ENCODE peak calls at places on chromosomes 3 and 15, in six cellular contexts. K is EL; Q is GM13977; H is C1 segment of cervical spinal cord; S is T-helper 17 cell; B is activated T-cell treated with anti-CD3 and anti-CD28 coated beads, Interleukin-2, amount 50 U/mL, for 72 hours. P is an unnamed sample.

GRCh38 chr3:115720988-115721387 is 97.7 kb downstream of the GAP43 start:
- DNase-seq in K (no peak), Q (no peak), H (no peak), S (no peak), B (no peak), P (peak; percentile 13)

GRCh38 chr3:112741956-112742355 is 101.0 kb upstream of the CCDC80 start:
- DNase-seq in K (no peak), Q (no peak), H (no peak), S (no peak), B (no peak), P (no peak)

GRCh38 chr3:119660474-119661150 is at the start of gene POPDC2:
- DNase-seq in K (no peak), Q (no peak), H (no peak), S (no peak), B (no peak), P (no peak)

GRCh38 chr15:69150336-69150735 is 10.1 kb upstream of the GLCE start:
- DNase-seq in K (no peak), Q (no peak), H (no peak), S (no peak), B (no peak), P (no peak)

GRCh38 chr3:142904639-142905441 is 16.0 kb upstream of the PCOLCE2 start:
- DNase-seq in K (peak; percentile 56), Q (peak; percentile 44), H (no peak), S (no peak), B (no peak), P (peak; percentile 54)

GRCh38 chr3:49343163-49343562 is 3.3 kb upstream of the USP4 start:
- DNase-seq in K (no peak), Q (no peak), H (no peak), S (no peak), B (no peak), P (no peak)

GRCh38 chr15:81301385-81301784 is 22.6 kb downstream of the STARD5 start:
- DNase-seq in K (no peak), Q (no peak), H (no peak), S (no peak), B (no peak), P (no peak)

GRCh38 chr15:39130556-39131379 is 450.1 kb upstream of the THBS1 start:
- DNase-seq in K (peak; percentile 46), Q (no peak), H (no peak), S (no peak), B (no peak), P (no peak)

GRCh38 chr15:69035205-69035917 is 20.9 kb downstream of the NOX5 start:
- DNase-seq in K (no peak), Q (no peak), H (no peak), S (no peak), B (peak; percentile 23), P (no peak)

GRCh38 chr3:57382933-57383332 is 90.4 kb upstream of the ASB14 start:
- DNase-seq in K (peak; percentile 15), Q (no peak), H (no peak), S (no peak), B (no peak), P (no peak)

GRCh38 chr15:66269326-66270090 is 16.0 kb upstream of the MEGF11 start:
- DNase-seq in K (peak; percentile 59), Q (no peak), H (no peak), S (no peak), B (no peak), P (peak; percentile 73)

GRCh38 chr3:66348696-66349095 is 127.9 kb downstream of the SLC25A26 start:
- DNase-seq in K (no peak), Q (no peak), H (no peak), S (no peak), B (no peak), P (no peak)

P was measured in MG63.